ENCODE peak calls at places on chromosome 5, in nine cellular contexts. D, C, X, P, H, Z, T, K and R are unnamed samples.

GRCh38 chr5:135593886-135594285 is 15.1 kb upstream of the CXCL14 start:
- DNase-seq in D (no peak), C (no peak), X (no peak), P (no peak), H (peak), Z (no peak), T (no peak), K (no peak), R (no peak)

GRCh38 chr5:14668247-14668646 is 3.7 kb downstream of the OTULIN start:
- DNase-seq in D (no peak), C (no peak), X (no peak), P (no peak), H (no peak), Z (no peak), T (no peak), K (no peak), R (no peak)

GRCh38 chr5:78534148-78535009 is 114.2 kb downstream of the LHFPL2 start:
- DNase-seq in D (no peak), C (no peak), X (no peak), P (peak), H (no peak), Z (peak), T (no peak), K (peak), R (peak)

GRCh38 chr5:139745121-139745799 is 50.3 kb upstream of the PSD2 start:
- DNase-seq in D (no peak), C (no peak), X (no peak), P (peak), H (peak), Z (peak), T (no peak), K (peak), R (peak)

GRCh38 chr5:1207555-1207954 is 6.2 kb downstream of the SLC6A19 start:
- DNase-seq in D (no peak), C (no peak), X (no peak), P (no peak), H (peak), Z (no peak), T (no peak), K (no peak), R (no peak)

GRCh38 chr5:86880344-86880743 is 262.6 kb downstream of the COX7C start:
- DNase-seq in D (no peak), C (peak), X (no peak), P (no peak), H (no peak), Z (no peak), T (no peak), K (no peak), R (no peak)

GRCh38 chr5:65938256-65938655 is 11.9 kb downstream of the ERBIN start:
- DNase-seq in D (no peak), C (no peak), X (no peak), P (no peak), H (no peak), Z (no peak), T (no peak), K (no peak), R (no peak)

GRCh38 chr5:125756456-125756855 is 666.8 kb upstream of the GRAMD2B start:
- DNase-seq in D (no peak), C (no peak), X (no peak), P (no peak), H (no peak), Z (peak), T (no peak), K (no peak), R (no peak)

GRCh38 chr5:52419357-52419756 is 368.4 kb upstream of the ITGA1 start:
- DNase-seq in D (no peak), C (no peak), X (no peak), P (no peak), H (no peak), Z (no peak), T (no peak), K (no peak), R (no peak)

GRCh38 chr5:27353970-27354369 is 315.6 kb upstream of the CDH9 start:
- DNase-seq in D (no peak), C (no peak), X (no peak), P (no peak), H (no peak), Z (no peak), T (no peak), K (no peak), R (no peak)

GRCh38 chr5:42807722-42808447 is 3.8 kb downstream of the SELENOP start:
- DNase-seq in D (no peak), C (no peak), X (peak), P (no peak), H (no peak), Z (no peak), T (no peak), K (no peak), R (no peak)

GRCh38 chr5:159969966-159970365 is 39.0 kb upstream of the TTC1 start:
- DNase-seq in D (no peak), C (no peak), X (no peak), P (no peak), H (peak), Z (no peak), T (no peak), K (no peak), R (no peak)

GRCh38 chr5:31124026-31124425 is 69.5 kb upstream of the CDH6 start:
- DNase-seq in D (no peak), C (no peak), X (no peak), P (no peak), H (no peak), Z (no peak), T (no peak), K (no peak), R (peak)

GRCh38 chr5:81850494-81850893 is 99.6 kb upstream of the SSBP2 start:
- DNase-seq in D (no peak), C (no peak), X (no peak), P (no peak), H (no peak), Z (peak), T (no peak), K (peak), R (peak)

GRCh38 chr5:91025449-91025848 is 357.7 kb downstream of the ARRDC3 start:
- DNase-seq in D (no peak), C (no peak), X (no peak), P (no peak), H (no peak), Z (no peak), T (no peak), K (no peak), R (no peak)

GRCh38 chr5:10555134-10555733 is 8.6 kb upstream of the ANKRD33B start:
- DNase-seq in D (no peak), C (no peak), X (no peak), P (no peak), H (peak), Z (peak), T (no peak), K (no peak), R (peak)

GRCh38 chr5:174690256-174690655 is 34.1 kb upstream of the MSX2 start:
- DNase-seq in D (no peak), C (peak), X (no peak), P (no peak), H (peak), Z (peak), T (no peak), K (no peak), R (no peak)

GRCh38 chr5:113487779-113488644 is at the start of gene MCC:
- DNase-seq in D (peak), C (peak), X (peak), P (peak), H (peak), Z (peak), T (peak), K (peak), R (peak)

GRCh38 chr5:1343315-1343751 is 1.6 kb downstream of the CLPTM1L start:
- DNase-seq in D (no peak), C (no peak), X (no peak), P (no peak), H (no peak), Z (no peak), T (no peak), K (no peak), R (no peak)

GRCh38 chr5:68344447-68345111 is 129.0 kb downstream of the PIK3R1 start:
- DNase-seq in D (no peak), C (no peak), X (no peak), P (no peak), H (peak), Z (peak), T (no peak), K (no peak), R (peak)

GRCh38 chr5:145495741-145496140 is 339.4 kb downstream of the PRELID2 start:
- DNase-seq in D (no peak), C (no peak), X (no peak), P (no peak), H (peak), Z (peak), T (no peak), K (no peak), R (peak)

GRCh38 chr5:181133610-181134231 is 2.8 kb upstream of the OR2V1 start:
- DNase-seq in D (no peak), C (no peak), X (peak), P (peak), H (peak), Z (peak), T (no peak), K (peak), R (peak)

GRCh38 chr5:73188764-73189521 is 15.9 kb downstream of the TMEM174 start:
- DNase-seq in D (no peak), C (no peak), X (no peak), P (no peak), H (no peak), Z (peak), T (no peak), K (no peak), R (peak)

GRCh38 chr5:138438003-138438723 is 694 bp upstream of the REEP2 start:
- DNase-seq in D (no peak), C (no peak), X (no peak), P (no peak), H (no peak), Z (no peak), T (no peak), K (no peak), R (no peak)

GRCh38 chr5:95884021-95884333 is 61.5 kb upstream of the GLRX start:
- DNase-seq in D (no peak), C (no peak), X (no peak), P (no peak), H (peak), Z (peak), T (no peak), K (no peak), R (no peak)

DNA sequence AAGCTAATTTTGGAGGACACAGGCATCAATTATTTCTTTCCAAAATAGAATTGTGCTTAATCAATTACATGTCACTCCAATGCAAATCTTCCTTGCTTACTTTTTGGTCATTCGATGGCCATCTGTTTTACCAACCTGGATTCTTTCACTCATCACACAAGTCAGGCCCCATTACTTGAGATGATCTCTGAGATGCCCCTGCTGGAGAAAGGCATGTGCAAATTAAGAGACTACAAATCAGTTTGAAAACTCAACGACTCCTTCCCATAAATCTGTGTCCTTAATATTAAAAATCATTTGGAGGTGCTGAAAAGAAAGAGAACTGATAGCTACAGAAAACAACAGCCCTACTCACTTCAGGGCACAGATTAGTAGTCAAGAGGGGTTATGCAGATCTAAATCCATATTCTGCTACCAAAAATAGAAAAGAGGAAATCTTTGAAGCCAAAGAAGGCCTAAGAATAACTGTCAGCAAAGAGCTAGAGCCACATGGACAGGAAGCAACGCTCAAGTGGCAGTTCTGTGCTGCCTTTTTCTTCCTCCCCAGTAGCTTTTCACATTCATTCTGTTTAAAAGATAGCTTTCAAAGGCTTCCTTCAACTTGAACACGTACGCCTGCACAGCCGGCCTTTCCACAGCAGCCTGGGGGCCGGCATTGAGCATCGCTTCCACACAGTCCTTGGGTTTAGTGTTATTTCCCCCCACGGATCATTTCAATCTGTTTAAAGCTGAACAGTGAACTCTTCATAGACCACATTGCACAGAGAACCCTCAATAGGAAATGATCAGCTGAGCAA is 79.3 kb upstream of the MAP3K1 start:
- DNase-seq in D (no peak), C (peak), X (no peak), P (no peak), H (no peak), Z (no peak), T (no peak), K (no peak), R (no peak)
- H3K27ac ChIP-seq in D (peak), C (peak), X (no peak), P (peak), H (no peak), Z (no peak), T (no peak), K (no peak), R (no peak)

DNA sequence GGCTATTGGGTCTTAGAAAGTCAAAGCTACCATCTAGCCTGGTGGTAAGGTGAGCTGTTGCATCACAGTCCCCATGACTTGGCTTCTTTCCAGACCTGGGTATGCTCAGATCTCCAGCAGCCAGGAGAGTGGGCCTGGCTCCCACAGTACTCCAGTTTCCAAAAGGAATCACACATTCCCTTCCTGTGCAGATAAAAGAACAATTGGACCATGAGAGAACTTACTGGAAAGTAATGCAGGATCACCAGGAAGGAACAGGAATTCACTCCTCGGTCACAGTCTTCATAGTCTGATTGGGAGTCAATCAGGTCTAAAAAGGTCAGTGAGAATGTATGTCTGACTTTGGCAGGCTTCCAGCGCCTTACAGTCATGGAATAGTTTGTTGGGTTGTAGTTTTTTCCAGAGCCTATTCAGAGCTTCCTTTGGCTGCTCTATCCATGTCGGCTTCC is 47.8 kb upstream of the CD180 start:
- DNase-seq in D (no peak), C (peak), X (peak), P (no peak), H (peak), Z (no peak), T (no peak), K (no peak), R (no peak)
- H3K27ac ChIP-seq in D (no peak), C (no peak), X (peak), P (peak), H (no peak), Z (no peak), T (no peak), K (no peak), R (no peak)

GRCh38 chr5:40915341-40915926 is 6.1 kb downstream of the C7 start:
- DNase-seq in D (no peak), C (no peak), X (no peak), P (no peak), H (no peak), Z (no peak), T (no peak), K (no peak), R (no peak)
- H3K27ac ChIP-seq in D (no peak), C (no peak), X (no peak), P (peak), H (no peak), Z (no peak), T (no peak), K (no peak), R (no peak)

GRCh38 chr5:92560698-92561361 is 1020.2 kb downstream of the NR2F1-AS1 start:
- DNase-seq in D (no peak), C (no peak), X (no peak), P (no peak), H (peak), Z (peak), T (no peak), K (no peak), R (peak)
- H3K27ac ChIP-seq in D (no peak), C (no peak), X (no peak), P (no peak), H (peak), Z (no peak), T (no peak), K (no peak), R (peak)

GRCh38 chr5:132408456-132408855 is 38.9 kb downstream of the SLC22A5 start:
- DNase-seq in D (no peak), C (no peak), X (no peak), P (no peak), H (no peak), Z (no peak), T (no peak), K (no peak), R (no peak)

GRCh38 chr5:132407970-132408369 is 38.5 kb downstream of the SLC22A5 start:
- DNase-seq in D (no peak), C (no peak), X (no peak), P (no peak), H (no peak), Z (no peak), T (no peak), K (no peak), R (no peak)

GRCh38 chr5:132408965-132409364 is 39.5 kb downstream of the SLC22A5 start:
- DNase-seq in D (no peak), C (no peak), X (no peak), P (no peak), H (no peak), Z (no peak), T (no peak), K (no peak), R (no peak)

GRCh38 chr5:132411382-132411925 is 41.9 kb downstream of the SLC22A5 start:
- DNase-seq in D (no peak), C (no peak), X (peak), P (no peak), H (peak), Z (no peak), T (peak), K (no peak), R (no peak)

GRCh38 chr5:132410451-132411381 is 41.2 kb downstream of the SLC22A5 start:
- DNase-seq in D (peak), C (peak), X (peak), P (peak), H (peak), Z (peak), T (peak), K (peak), R (peak)
- H3K27ac ChIP-seq in D (peak), C (peak), X (peak), P (peak), H (peak), Z (peak), T (peak), K (peak), R (peak)

GRCh38 chr5:141510160-141510559 is 21.3 kb downstream of the PCDHGC5 start:
- DNase-seq in D (no peak), C (no peak), X (no peak), P (no peak), H (no peak), Z (no peak), T (no peak), K (no peak), R (no peak)
- H3K27ac ChIP-seq in D (no peak), C (no peak), X (no peak), P (peak), H (no peak), Z (no peak), T (no peak), K (peak), R (peak)